ENCODE peak calls at places on chromosomes 16 and 17, in four cellular contexts. One of them, this sample, is unnamed.

GRCh38 chr17:50884354-50885311 is 18.5 kb upstream of the TOB1 start:
- DNase-seq in heart right ventricle: no peak
- DNase-seq in aorta: no peak
- DNase-seq in left ventricle myocardium inferior: no peak
- DNase-seq in this sample: no peak

GRCh38 chr17:29241015-29241963 is 5.4 kb upstream of the CRYBA1 start:
- DNase-seq in heart right ventricle: no peak
- DNase-seq in aorta: peak; percentile 86
- DNase-seq in left ventricle myocardium inferior: no peak
- DNase-seq in this sample: peak; percentile 85

GRCh38 chr16:19589771-19590302 is 34.3 kb downstream of the VPS35L start:
- DNase-seq in heart right ventricle: no peak
- DNase-seq in aorta: no peak
- DNase-seq in left ventricle myocardium inferior: no peak
- DNase-seq in this sample: no peak

GRCh38 chr16:25413962-25414361 is 156.3 kb upstream of the ZKSCAN2 start:
- DNase-seq in heart right ventricle: no peak
- DNase-seq in aorta: no peak
- DNase-seq in left ventricle myocardium inferior: no peak
- DNase-seq in this sample: no peak

GRCh38 chr17:19306160-19307111 is 56.1 kb downstream of the B9D1 start:
- DNase-seq in heart right ventricle: no peak
- DNase-seq in aorta: peak; percentile 51
- DNase-seq in left ventricle myocardium inferior: no peak
- DNase-seq in this sample: no peak

GRCh38 chr16:48125888-48126287 is 29.9 kb downstream of the ABCC12 start:
- DNase-seq in heart right ventricle: no peak
- DNase-seq in aorta: no peak
- DNase-seq in left ventricle myocardium inferior: no peak
- DNase-seq in this sample: no peak

GRCh38 chr16:4358831-4359561 is 7.9 kb upstream of the PAM16 start:
- DNase-seq in heart right ventricle: peak; percentile 78
- DNase-seq in aorta: peak; percentile 91
- DNase-seq in left ventricle myocardium inferior: peak; percentile 60
- DNase-seq in this sample: peak; percentile 77

GRCh38 chr16:89115216-89115949 is 21.7 kb downstream of the ACSF3 start:
- DNase-seq in heart right ventricle: peak; percentile 74
- DNase-seq in aorta: peak; percentile 85
- DNase-seq in left ventricle myocardium inferior: peak; percentile 71
- DNase-seq in this sample: peak; percentile 75

GRCh38 chr17:39665642-39666221 is 583 bp downstream of the TCAP start:
- DNase-seq in heart right ventricle: peak; percentile 40
- DNase-seq in aorta: no peak
- DNase-seq in left ventricle myocardium inferior: no peak
- DNase-seq in this sample: no peak

GRCh38 chr16:84699147-84699711 is 571 bp upstream of the USP10 start:
- DNase-seq in heart right ventricle: no peak
- DNase-seq in aorta: no peak
- DNase-seq in left ventricle myocardium inferior: no peak
- DNase-seq in this sample: no peak

GRCh38 chr16:79169239-79169638 is 431.3 kb downstream of the MAF start:
- DNase-seq in heart right ventricle: no peak
- DNase-seq in aorta: no peak
- DNase-seq in left ventricle myocardium inferior: no peak
- DNase-seq in this sample: no peak

GRCh38 chr16:51327001-51327400 is 175.9 kb upstream of the SALL1 start:
- DNase-seq in heart right ventricle: no peak
- DNase-seq in aorta: no peak
- DNase-seq in left ventricle myocardium inferior: no peak
- DNase-seq in this sample: no peak

GRCh38 chr16:48176635-48177408 is 21.0 kb upstream of the ABCC12 start:
- DNase-seq in heart right ventricle: no peak
- DNase-seq in aorta: no peak
- DNase-seq in left ventricle myocardium inferior: no peak
- DNase-seq in this sample: no peak

GRCh38 chr16:75502916-75503605 is 7.8 kb upstream of the CHST6 start:
- DNase-seq in heart right ventricle: no peak
- DNase-seq in aorta: peak; percentile 55
- DNase-seq in left ventricle myocardium inferior: no peak
- DNase-seq in this sample: no peak

GRCh38 chr17:67027031-67027628 is 17.2 kb upstream of the CACNG1 start:
- DNase-seq in heart right ventricle: peak; percentile 48
- DNase-seq in aorta: no peak
- DNase-seq in left ventricle myocardium inferior: peak; percentile 50
- DNase-seq in this sample: no peak

GRCh38 chr17:68511671-68512246 is 471 bp upstream of the PRKAR1A start:
- DNase-seq in heart right ventricle: peak; percentile 81
- DNase-seq in aorta: peak; percentile 91
- DNase-seq in left ventricle myocardium inferior: peak; percentile 85
- DNase-seq in this sample: peak; percentile 79

GRCh38 chr16:81326971-81327370 is 12.2 kb downstream of the GAN start:
- DNase-seq in heart right ventricle: no peak
- DNase-seq in aorta: no peak
- DNase-seq in left ventricle myocardium inferior: no peak
- DNase-seq in this sample: no peak

GRCh38 chr17:81553616-81554181 is 1.5 kb upstream of the FAAP100 start:
- DNase-seq in heart right ventricle: no peak
- DNase-seq in aorta: no peak
- DNase-seq in left ventricle myocardium inferior: no peak
- DNase-seq in this sample: peak; percentile 78

GRCh38 chr17:34222732-34223486 is 32.2 kb upstream of the CCL2 start:
- DNase-seq in heart right ventricle: no peak
- DNase-seq in aorta: no peak
- DNase-seq in left ventricle myocardium inferior: no peak
- DNase-seq in this sample: no peak

GRCh38 chr16:28091706-28092105 is 28.2 kb upstream of the GSG1L start:
- DNase-seq in heart right ventricle: no peak
- DNase-seq in aorta: peak; percentile 51
- DNase-seq in left ventricle myocardium inferior: no peak
- DNase-seq in this sample: no peak

GRCh38 chr16:9682320-9682719 is 499.9 kb downstream of the GRIN2A start:
- DNase-seq in heart right ventricle: no peak
- DNase-seq in aorta: no peak
- DNase-seq in left ventricle myocardium inferior: no peak
- DNase-seq in this sample: no peak

GRCh38 chr17:72528683-72529082 is 407.9 kb downstream of the SOX9 start:
- DNase-seq in heart right ventricle: no peak
- DNase-seq in aorta: no peak
- DNase-seq in left ventricle myocardium inferior: no peak
- DNase-seq in this sample: no peak

GRCh38 chr16:49443576-49443975 is 70.0 kb downstream of the C16orf78 start:
- DNase-seq in heart right ventricle: no peak
- DNase-seq in aorta: peak; percentile 60
- DNase-seq in left ventricle myocardium inferior: no peak
- DNase-seq in this sample: peak; percentile 39

GRCh38 chr17:77491921-77492445 is 351.2 kb downstream of the SEC14L1 start:
- DNase-seq in heart right ventricle: no peak
- DNase-seq in aorta: peak; percentile 68
- DNase-seq in left ventricle myocardium inferior: peak; percentile 11
- DNase-seq in this sample: peak; percentile 67

GRCh38 chr17:81042606-81043005 is 7.7 kb downstream of the BAIAP2 start:
- DNase-seq in heart right ventricle: no peak
- DNase-seq in aorta: no peak
- DNase-seq in left ventricle myocardium inferior: no peak
- DNase-seq in this sample: no peak

GRCh38 chr16:87384162-87384999 is 805 bp upstream of the FBXO31 start:
- DNase-seq in heart right ventricle: peak; percentile 67
- DNase-seq in aorta: peak; percentile 86
- DNase-seq in left ventricle myocardium inferior: peak; percentile 68
- DNase-seq in this sample: peak; percentile 40

GRCh38 chr16:1225051-1225451 is at the start of gene TPSG1:
- DNase-seq in heart right ventricle: no peak
- DNase-seq in aorta: no peak
- DNase-seq in left ventricle myocardium inferior: no peak
- DNase-seq in this sample: no peak
- H3K27ac ChIP-seq in heart right ventricle: no peak within 1 kb of the TSS
- H3K27ac ChIP-seq in aorta: no peak within 1 kb of the TSS
- H3K27ac ChIP-seq in left ventricle myocardium inferior: no peak within 1 kb of the TSS
- H3K27ac ChIP-seq in this sample: no peak within 1 kb of the TSS

DNA sequence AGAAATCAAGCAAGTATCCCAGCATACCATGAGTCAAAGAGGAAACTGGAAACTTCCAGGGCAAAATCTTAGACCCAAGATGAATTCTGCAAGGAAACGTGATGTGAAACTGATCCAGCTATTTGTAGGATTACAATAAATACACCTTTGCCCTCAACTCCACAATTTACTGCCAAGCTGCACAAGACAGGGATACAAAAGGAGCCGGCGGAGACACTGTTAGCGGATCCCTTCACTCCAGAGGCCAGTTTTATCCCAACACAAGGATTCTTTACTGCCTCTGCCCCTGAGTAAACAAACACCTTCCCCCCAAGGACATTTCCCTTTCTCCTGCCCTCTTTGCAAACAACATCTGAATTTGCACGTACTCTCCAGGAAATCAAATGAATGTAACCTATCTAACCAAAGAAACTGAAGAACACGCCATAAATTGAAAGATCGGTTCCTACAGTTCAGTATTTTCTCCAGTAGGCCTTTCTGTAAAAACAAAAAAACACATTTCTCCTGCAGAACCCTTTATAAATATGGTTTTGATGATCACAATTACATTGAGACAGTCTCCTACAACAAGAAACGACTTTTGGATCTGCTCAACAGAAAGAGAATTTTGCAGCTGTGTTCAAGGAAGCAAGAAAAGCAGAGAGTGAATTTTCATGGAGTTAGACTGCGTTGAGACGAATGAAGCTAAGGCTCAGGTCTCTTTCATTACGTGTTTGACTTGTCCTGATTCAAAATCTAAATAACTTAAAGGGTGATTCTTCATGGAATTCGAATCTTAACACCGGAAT is 1.4 kb upstream of the CBX2 start:
- DNase-seq in heart right ventricle: no peak
- DNase-seq in aorta: peak; percentile 23
- DNase-seq in left ventricle myocardium inferior: no peak
- DNase-seq in this sample: no peak
- H3K4me3 ChIP-seq in heart right ventricle: peak overlapping the region; percentile 58
- H3K4me3 ChIP-seq in aorta: no peak overlapping the region
- H3K4me3 ChIP-seq in left ventricle myocardium inferior: peak overlapping the region; percentile 91
- H3K4me3 ChIP-seq in this sample: no peak overlapping the region

GRCh38 chr17:879546-879945 is 97.4 kb downstream of the MRM3 start:
- DNase-seq in heart right ventricle: peak; percentile 83
- DNase-seq in aorta: peak; percentile 89
- DNase-seq in left ventricle myocardium inferior: peak; percentile 83
- DNase-seq in this sample: peak; percentile 67
- H3K27ac ChIP-seq in heart right ventricle: peak overlapping the region; percentile 64
- H3K27ac ChIP-seq in aorta: no peak overlapping the region
- H3K27ac ChIP-seq in left ventricle myocardium inferior: peak overlapping the region; percentile 92
- H3K27ac ChIP-seq in this sample: peak overlapping the region; percentile 81

GRCh38 chr16:85750021-85750826 is 672 bp downstream of the C16orf74 start:
- DNase-seq in heart right ventricle: peak; percentile 35
- DNase-seq in aorta: no peak
- DNase-seq in left ventricle myocardium inferior: peak; percentile 27
- DNase-seq in this sample: no peak
- H3K4me3 ChIP-seq in heart right ventricle: peak overlapping the region; percentile 58
- H3K4me3 ChIP-seq in aorta: peak overlapping the region; percentile 49
- H3K4me3 ChIP-seq in left ventricle myocardium inferior: peak overlapping the region; percentile 77
- H3K4me3 ChIP-seq in this sample: peak overlapping the region; percentile 45

GRCh38 chr16:31436221-31437045 is 6.2 kb downstream of the ZNF843 start:
- DNase-seq in heart right ventricle: no peak
- DNase-seq in aorta: no peak
- DNase-seq in left ventricle myocardium inferior: no peak
- DNase-seq in this sample: no peak

GRCh38 chr16:31439519-31439918 is 3.1 kb downstream of the ZNF843 start:
- DNase-seq in heart right ventricle: no peak
- DNase-seq in aorta: no peak
- DNase-seq in left ventricle myocardium inferior: no peak
- DNase-seq in this sample: peak; percentile 12

GRCh38 chr16:31438414-31438813 is 4.2 kb downstream of the ZNF843 start:
- DNase-seq in heart right ventricle: no peak
- DNase-seq in aorta: no peak
- DNase-seq in left ventricle myocardium inferior: no peak
- DNase-seq in this sample: no peak

GRCh38 chr16:31440511-31441184 is 1.9 kb downstream of the ZNF843 start:
- DNase-seq in heart right ventricle: no peak
- DNase-seq in aorta: no peak
- DNase-seq in left ventricle myocardium inferior: no peak
- DNase-seq in this sample: no peak

DNA sequence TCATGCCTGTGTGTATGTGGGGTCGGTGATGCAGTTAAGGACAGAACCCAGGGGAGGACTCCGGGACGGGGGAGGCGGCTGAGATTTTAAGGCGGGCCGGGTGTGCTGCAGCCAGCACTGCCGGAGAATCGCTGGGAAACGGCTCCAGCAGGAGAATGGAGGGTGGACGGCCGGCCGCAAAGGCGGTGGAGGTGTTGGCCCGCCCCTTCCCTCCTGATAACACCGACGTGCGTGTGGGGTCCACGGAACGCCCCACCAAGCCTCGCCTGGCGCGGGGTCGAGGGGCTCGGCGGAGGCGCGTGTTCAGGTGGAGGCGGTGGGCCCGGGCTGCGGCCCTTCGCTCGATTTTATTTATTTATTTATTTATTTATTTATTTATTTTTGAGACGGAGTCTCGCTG is 633 bp downstream of the ZNF843 start:
- DNase-seq in heart right ventricle: peak; percentile 28
- DNase-seq in aorta: peak; percentile 77
- DNase-seq in left ventricle myocardium inferior: no peak
- DNase-seq in this sample: peak; percentile 67
- H3K27ac ChIP-seq in heart right ventricle: peak overlapping the region; percentile 87
- H3K27ac ChIP-seq in aorta: no peak overlapping the region
- H3K27ac ChIP-seq in left ventricle myocardium inferior: peak overlapping the region; percentile 96
- H3K27ac ChIP-seq in this sample: peak overlapping the region; percentile 82

GRCh38 chr16:31008154-31008950 is 2.1 kb downstream of the STX1B start:
- DNase-seq in heart right ventricle: no peak
- DNase-seq in aorta: no peak
- DNase-seq in left ventricle myocardium inferior: no peak
- DNase-seq in this sample: no peak

GRCh38 chr16:31009894-31010293 is 544 bp downstream of the STX1B start:
- DNase-seq in heart right ventricle: no peak
- DNase-seq in aorta: no peak
- DNase-seq in left ventricle myocardium inferior: no peak
- DNase-seq in this sample: no peak

GRCh38 chr16:31009120-31009519 is 1.3 kb downstream of the STX1B start:
- DNase-seq in heart right ventricle: no peak
- DNase-seq in aorta: no peak
- DNase-seq in left ventricle myocardium inferior: no peak
- DNase-seq in this sample: no peak

GRCh38 chr16:31010539-31010938 is at the start of gene STX1B:
- DNase-seq in heart right ventricle: no peak
- DNase-seq in aorta: peak; percentile 75
- DNase-seq in left ventricle myocardium inferior: no peak
- DNase-seq in this sample: no peak

GRCh38 chr16:31010943-31011342 is 505 bp upstream of the STX1B start:
- DNase-seq in heart right ventricle: no peak
- DNase-seq in aorta: no peak
- DNase-seq in left ventricle myocardium inferior: no peak
- DNase-seq in this sample: no peak
- H3K4me3 ChIP-seq in heart right ventricle: no peak overlapping the region
- H3K4me3 ChIP-seq in aorta: no peak overlapping the region
- H3K4me3 ChIP-seq in left ventricle myocardium inferior: no peak overlapping the region
- H3K4me3 ChIP-seq in this sample: no peak overlapping the region

This sample was measured in tibial artery.